ENCODE peak calls at places on chromosomes 16 and 17, in four cellular contexts. P is PC-3, Z is upper lobe of right lung, K is BE2C. N is an unnamed sample.

GRCh38 chr17:7405882-7406825 is 1.5 kb upstream of the NLGN2 start:
- DNase-seq in P (no peak), Z (no peak), K (no peak), N (peak; percentile 16)

GRCh38 chr16:84616515-84616914 is 1.4 kb downstream of the COTL1 start:
- DNase-seq in P (peak; percentile 32), Z (no peak), K (no peak), N (peak; percentile 56)

GRCh38 chr17:78379134-78379497 is 667 bp downstream of the PGS1 start:
- DNase-seq in P (peak; percentile 81), Z (no peak), K (no peak), N (peak; percentile 95)

GRCh38 chr17:35241520-35241919 is 1.4 kb upstream of the SLFN5 start:
- DNase-seq in P (no peak), Z (no peak), K (no peak), N (no peak)

GRCh38 chr17:77834170-77835115 is 124.1 kb upstream of the TNRC6C start:
- DNase-seq in P (peak; percentile 87), Z (peak; percentile 88), K (peak; percentile 84), N (peak; percentile 98)

GRCh38 chr17:21089933-21090888 is 36.6 kb upstream of the DHRS7B start:
- DNase-seq in P (no peak), Z (no peak), K (no peak), N (no peak)

GRCh38 chr16:81401035-81401950 is 43.3 kb upstream of the CMIP start:
- DNase-seq in P (peak; percentile 92), Z (no peak), K (peak; percentile 43), N (peak; percentile 87)

GRCh38 chr17:35089846-35090193 is 26.3 kb upstream of the RFFL start:
- DNase-seq in P (peak; percentile 68), Z (no peak), K (peak; percentile 22), N (peak; percentile 62)

GRCh38 chr17:77637807-77638182 is 320.7 kb upstream of the TNRC6C start:
- DNase-seq in P (no peak), Z (no peak), K (peak; percentile 36), N (no peak)

GRCh38 chr17:61461586-61461966 is 9.4 kb downstream of the TBX4 start:
- DNase-seq in P (no peak), Z (no peak), K (no peak), N (no peak)

GRCh38 chr17:10118788-10119130 is 79.6 kb downstream of the GAS7 start:
- DNase-seq in P (no peak), Z (peak; percentile 50), K (no peak), N (no peak)

GRCh38 chr16:73093146-73094144 is 45.5 kb upstream of the ZFHX3 start:
- DNase-seq in P (no peak), Z (no peak), K (peak; percentile 54), N (no peak)

GRCh38 chr17:64599187-64599676 is 62.9 kb downstream of the SMURF2 start:
- DNase-seq in P (no peak), Z (no peak), K (no peak), N (no peak)

GRCh38 chr16:70577256-70577698 is 53.7 kb downstream of the SF3B3 start:
- DNase-seq in P (peak; percentile 51), Z (no peak), K (no peak), N (peak; percentile 83)

GRCh38 chr16:79601092-79601977 is 798 bp upstream of the MAF start:
- DNase-seq in P (no peak), Z (peak; percentile 80), K (no peak), N (peak; percentile 36)

GRCh38 chr17:62781356-62781755 is 26.8 kb downstream of the MARCHF10 start:
- DNase-seq in P (no peak), Z (no peak), K (no peak), N (peak; percentile 64)

GRCh38 chr17:7445011-7445927 is at the start of gene CHRNB1:
- DNase-seq in P (no peak), Z (peak; percentile 91), K (peak; percentile 35), N (peak; percentile 62)

GRCh38 chr17:76982408-76983074 is 114.3 kb downstream of the MGAT5B start:
- DNase-seq in P (no peak), Z (no peak), K (no peak), N (no peak)

GRCh38 chr16:71499775-71500364 is 10.7 kb upstream of the ZNF19 start:
- DNase-seq in P (peak; percentile 71), Z (no peak), K (peak; percentile 44), N (peak; percentile 71)

GRCh38 chr17:41322264-41322902 is 6.9 kb upstream of the KRTAP17-1 start:
- DNase-seq in P (peak; percentile 65), Z (no peak), K (no peak), N (peak; percentile 82)

GRCh38 chr16:89037261-89038152 is 56.1 kb upstream of the ACSF3 start:
- DNase-seq in P (peak; percentile 10), Z (no peak), K (peak; percentile 8), N (peak; percentile 67)

DNA sequence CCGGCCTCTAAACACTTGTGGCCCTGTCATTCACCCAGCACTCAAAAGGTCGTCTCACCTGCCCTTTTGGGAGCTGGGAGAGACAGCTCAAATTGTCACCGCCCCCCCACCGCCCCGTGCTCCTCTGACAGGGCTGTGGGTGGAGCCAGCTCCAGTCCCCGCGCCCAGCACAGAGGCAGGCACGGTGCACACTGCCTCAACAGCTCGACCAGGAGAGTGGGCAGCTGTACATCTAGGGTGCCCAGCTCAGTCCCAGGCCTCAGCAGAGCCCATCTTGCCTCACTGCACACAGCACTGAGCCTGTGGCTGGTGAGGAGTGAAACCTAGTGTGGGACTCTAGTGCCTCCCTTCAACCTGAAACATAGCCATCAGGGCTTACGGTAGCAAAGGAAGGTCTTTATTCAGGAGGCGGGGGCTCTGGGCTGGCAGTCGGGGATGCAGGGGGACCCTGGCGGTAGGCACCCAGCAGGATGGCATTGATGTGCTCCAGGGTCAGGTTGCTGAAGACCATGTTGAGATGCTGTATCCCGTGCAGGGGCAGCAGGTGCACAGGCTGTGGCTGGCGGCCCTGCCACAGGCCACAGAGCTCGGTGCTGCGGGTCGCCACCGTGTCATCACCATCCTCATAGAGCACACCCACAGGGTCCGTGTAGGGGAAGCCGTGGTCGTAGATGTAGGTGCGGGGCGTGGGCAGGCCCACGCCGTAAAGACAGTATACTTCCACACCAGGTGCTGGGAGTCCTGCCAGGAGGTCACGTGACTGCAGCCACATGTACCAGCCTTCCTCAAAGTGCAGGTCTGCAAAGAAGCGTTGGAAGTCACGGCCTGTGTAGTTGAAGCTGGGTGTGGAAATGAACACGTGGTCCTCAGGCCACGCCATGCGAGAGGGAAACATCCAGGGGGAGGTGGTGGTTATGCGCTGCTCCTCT is 3.1 kb upstream of the PSMB10 start:
- DNase-seq in P (no peak), Z (no peak), K (no peak), N (no peak)
- H3K36me3 ChIP-seq in P (no peaks in the 10 kb centered on the region), Z (peaks cover 33% of the 10 kb centered on the region), K (no peaks in the 10 kb centered on the region), N (peaks cover 14% of the 10 kb centered on the region)

GRCh38 chr17:73338050-73338491 is 26.3 kb upstream of the CDC42EP4 start:
- DNase-seq in P (no peak), Z (no peak), K (no peak), N (peak; percentile 76)
- H3K4me3 ChIP-seq in P (no peak overlapping the region), Z (no peak overlapping the region), K (no peak overlapping the region), N (peak overlapping the region; percentile 39)

GRCh38 chr16:915546-915945 is 55.2 kb downstream of the LMF1 start:
- DNase-seq in P (no peak), Z (no peak), K (no peak), N (no peak)

GRCh38 chr16:918068-918467 is 52.7 kb downstream of the LMF1 start:
- DNase-seq in P (no peak), Z (no peak), K (peak; percentile 2), N (no peak)

GRCh38 chr16:917591-918061 is 53.2 kb downstream of the LMF1 start:
- DNase-seq in P (no peak), Z (no peak), K (peak; percentile 9), N (no peak)

GRCh38 chr16:914453-914852 is 56.3 kb downstream of the LMF1 start:
- DNase-seq in P (peak; percentile 20), Z (no peak), K (no peak), N (peak; percentile 27)

DNA sequence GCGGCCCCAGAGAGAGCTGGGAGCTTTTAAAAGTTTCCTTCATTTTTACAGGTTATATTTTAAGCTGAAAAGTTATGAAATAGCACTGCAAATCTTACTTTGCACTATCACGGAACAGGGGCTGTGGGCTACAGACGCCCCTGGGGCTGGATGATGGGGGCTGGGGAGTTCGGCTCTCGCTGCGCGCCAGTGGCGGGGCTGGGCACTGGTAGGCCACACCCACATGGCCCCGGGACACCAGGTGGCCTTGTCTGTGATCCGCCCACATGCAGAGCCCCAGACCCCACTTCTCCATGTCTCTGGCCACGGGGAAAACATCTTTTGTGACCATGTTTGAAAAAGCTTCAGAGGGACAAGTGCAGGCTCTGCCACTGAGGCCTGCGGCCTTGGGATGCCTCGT is 54.4 kb downstream of the LMF1 start:
- DNase-seq in P (no peak), Z (no peak), K (no peak), N (no peak)
- H3K27me3 ChIP-seq in P (no peaks in the 10 kb centered on the region), Z (no peaks in the 10 kb centered on the region), K (no peaks in the 10 kb centered on the region), N (no peaks in the 10 kb centered on the region)

GRCh38 chr16:2162676-2163118 is 7.1 kb downstream of the TRAF7 start:
- DNase-seq in P (peak; percentile 49), Z (no peak), K (no peak), N (no peak)

GRCh38 chr16:2163211-2163881 is 7.8 kb downstream of the TRAF7 start:
- DNase-seq in P (peak; percentile 81), Z (no peak), K (no peak), N (no peak)

GRCh38 chr16:2167081-2167638 is 11.6 kb downstream of the TRAF7 start:
- DNase-seq in P (no peak), Z (no peak), K (no peak), N (no peak)

GRCh38 chr16:2166263-2167080 is 10.9 kb downstream of the TRAF7 start:
- DNase-seq in P (no peak), Z (no peak), K (no peak), N (no peak)

GRCh38 chr16:2165861-2166260 is 10.3 kb downstream of the TRAF7 start:
- DNase-seq in P (no peak), Z (no peak), K (no peak), N (no peak)
- H3K36me3 ChIP-seq in P (no peaks in the 10 kb centered on the region), Z (peaks cover 30% of the 10 kb centered on the region), K (peaks cover 50% of the 10 kb centered on the region), N (no peaks in the 10 kb centered on the region)

DNA sequence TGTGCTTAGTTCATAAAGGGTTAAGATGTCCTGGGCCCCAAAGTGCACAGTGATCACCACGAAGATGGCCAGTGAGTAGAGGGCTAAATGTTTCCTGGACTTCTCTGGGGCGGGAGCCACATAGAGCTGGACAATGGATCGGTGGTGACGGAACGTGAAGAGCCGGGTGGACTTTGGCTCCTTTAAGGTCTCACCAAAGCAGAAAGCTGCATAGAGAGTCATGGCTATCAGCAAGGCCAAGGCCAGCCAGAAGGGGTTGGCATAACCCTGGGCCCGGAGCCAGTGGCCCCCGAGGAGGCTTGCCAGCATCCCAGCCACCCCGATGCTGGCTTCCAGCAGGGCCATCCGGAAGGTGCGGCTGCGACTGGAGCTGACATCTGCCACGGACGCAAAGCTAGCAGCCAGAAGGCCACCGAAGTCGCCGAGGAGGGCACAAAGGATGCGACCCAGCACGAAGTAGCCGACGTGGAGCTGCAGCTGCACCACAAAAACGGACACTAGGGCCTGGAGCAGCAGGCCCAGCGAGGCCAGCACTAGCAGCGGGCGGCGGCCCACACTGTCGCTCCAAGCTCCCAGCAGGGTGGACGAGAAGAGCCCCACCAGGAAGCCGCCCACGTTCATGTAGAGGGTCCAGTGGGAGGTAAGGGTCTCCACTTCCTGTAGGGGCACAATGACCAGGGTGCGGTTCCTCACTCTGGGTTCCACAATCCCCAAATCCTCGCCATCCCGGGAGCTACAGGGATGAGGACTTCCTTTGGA is 1.0 kb downstream of the SLC46A1 start:
- DNase-seq in P (no peak), Z (peak; percentile 64), K (no peak), N (peak; percentile 68)
- H3K4me3 ChIP-seq in P (peak overlapping the region; percentile 88), Z (peak overlapping the region; percentile 66), K (peak overlapping the region; percentile 62), N (peak overlapping the region; percentile 85)